ENCODE peak calls at places on chromosomes 12 and 14, in four cellular contexts. H, R, K and M are unnamed samples. For H3K4me1, the result is how much of the 10 kb centered on the place peaks cover.

GRCh38 chr14:104844306-104845032 is 20.6 kb upstream of the CEP170B start:
- DNase-seq in R (no peak), K (no peak), H (no peak), M (no peak)

GRCh38 chr12:80313184-80313583 is 130.9 kb upstream of the PTPRQ start:
- DNase-seq in H (no peak), R (peak), K (no peak), M (no peak)

GRCh38 chr12:4866288-4866687 is 43.4 kb upstream of the KCNA1 start:
- DNase-seq in R (no peak), H (no peak), K (no peak), M (no peak)

GRCh38 chr12:62977419-62977818 is 42.5 kb upstream of the PPM1H start:
- DNase-seq in R (no peak), K (no peak), H (peak), M (no peak)

GRCh38 chr14:95998656-95999055 is 40.5 kb upstream of the C14orf132 start:
- DNase-seq in K (no peak), H (peak), R (peak), M (no peak)

GRCh38 chr12:15550778-15551177 is 228.5 kb downstream of the PTPRO start:
- DNase-seq in H (no peak), R (no peak), K (no peak), M (no peak)

GRCh38 chr12:12432373-12432772 is 75.5 kb downstream of the BORCS5 start:
- DNase-seq in K (peak), R (peak), H (peak), M (no peak)

GRCh38 chr14:33978892-33979612 is 28.2 kb upstream of the EGLN3 start:
- DNase-seq in H (no peak), K (no peak), R (no peak), M (no peak)

GRCh38 chr12:10165421-10165820 is 6.5 kb downstream of the OLR1 start:
- DNase-seq in K (no peak), R (no peak), H (no peak), M (no peak)

GRCh38 chr14:75067212-75067611 is 2.2 kb upstream of the ZC2HC1C start:
- DNase-seq in K (no peak), R (no peak), H (no peak), M (no peak)

GRCh38 chr12:130486146-130486435 is 148.4 kb downstream of the PIWIL1 start:
- DNase-seq in R (no peak), K (no peak), H (no peak), M (no peak)

GRCh38 chr12:119673634-119674033 is 5.7 kb downstream of the PRKAB1 start:
- DNase-seq in K (peak), R (no peak), H (no peak), M (no peak)

GRCh38 chr14:35341454-35342159 is 49.4 kb downstream of the PSMA6 start:
- DNase-seq in K (peak), R (peak), H (peak), M (no peak)

GRCh38 chr12:65875635-65876034 is 51.4 kb downstream of the HMGA2 start:
- DNase-seq in K (no peak), H (no peak), R (peak), M (no peak)

GRCh38 chr12:5027436-5027835 is 16.2 kb upstream of the KCNA5 start:
- DNase-seq in K (no peak), H (no peak), R (no peak), M (no peak)

GRCh38 chr14:37792124-37792523 is 196.7 kb downstream of the TTC6 start:
- DNase-seq in H (no peak), R (no peak), K (no peak), M (no peak)

GRCh38 chr12:39780527-39781446 is 161.2 kb upstream of the ABCD2 start:
- DNase-seq in H (no peak), R (no peak), K (peak), M (no peak)

GRCh38 chr12:68119250-68119649 is 40.3 kb downstream of the IFNG start:
- DNase-seq in K (no peak), R (no peak), H (no peak), M (no peak)

GRCh38 chr12:143964-144649 is 69.8 kb downstream of the SLC6A12 start:
- DNase-seq in K (peak), H (no peak), R (no peak), M (no peak)

GRCh38 chr14:37588956-37589737 is 5.9 kb downstream of the FOXA1 start:
- DNase-seq in R (no peak), K (peak), H (peak), M (no peak)

GRCh38 chr12:63400746-63401145 is 249.7 kb upstream of the AVPR1A start:
- DNase-seq in R (peak), K (peak), H (peak), M (no peak)

GRCh38 chr12:7628401-7628961 is 37.2 kb downstream of the APOBEC1 start:
- DNase-seq in R (no peak), K (no peak), H (no peak), M (no peak)

GRCh38 chr12:21769311-21769710 is 5.2 kb downstream of the KCNJ8 start:
- DNase-seq in K (no peak), H (no peak), R (no peak), M (no peak)

GRCh38 chr14:58746261-58746660 is 108.5 kb downstream of the DACT1 start:
- DNase-seq in K (peak), R (peak), H (peak), M (no peak)

GRCh38 chr14:53331247-53331646 is 178.1 kb upstream of the DDHD1 start:
- DNase-seq in K (no peak), R (peak), H (no peak), M (no peak)

GRCh38 chr12:15527201-15527782 is 205.0 kb downstream of the PTPRO start:
- DNase-seq in R (peak), K (peak), H (peak), M (no peak)

GRCh38 chr14:67517083-67517482 is 16.0 kb upstream of the PLEKHH1 start:
- DNase-seq in R (peak), K (no peak), H (no peak), M (no peak)

GRCh38 chr12:68350753-68351152 is 18.6 kb upstream of the MDM1 start:
- DNase-seq in R (peak), H (no peak), K (no peak), M (no peak)

GRCh38 chr12:90519285-90519684 is 435.7 kb downstream of the CCER1 start:
- DNase-seq in K (no peak), H (no peak), R (no peak), M (no peak)

GRCh38 chr14:36751116-36751515 is 89.5 kb downstream of the PAX9 start:
- DNase-seq in H (no peak), K (peak), R (no peak), M (no peak)

GRCh38 chr12:106987846-106988245 is 900 bp upstream of the MTERF2 start:
- DNase-seq in H (no peak), R (no peak), K (no peak), M (no peak)

GRCh38 chr14:105294142-105294597 is 6.6 kb downstream of the BRF1 start:
- DNase-seq in K (no peak), H (no peak), R (peak), M (no peak)

GRCh38 chr14:102848830-102849521 is 71.7 kb downstream of the TRAF3 start:
- DNase-seq in R (peak), K (peak), H (no peak), M (no peak)

GRCh38 chr12:131832393-131833231 is 4.4 kb downstream of the MMP17 start:
- DNase-seq in K (no peak), R (peak), H (peak), M (no peak)
- H3K4me3 ChIP-seq in K (no peak), R (no peak), H (peak), M (peak)

DNA sequence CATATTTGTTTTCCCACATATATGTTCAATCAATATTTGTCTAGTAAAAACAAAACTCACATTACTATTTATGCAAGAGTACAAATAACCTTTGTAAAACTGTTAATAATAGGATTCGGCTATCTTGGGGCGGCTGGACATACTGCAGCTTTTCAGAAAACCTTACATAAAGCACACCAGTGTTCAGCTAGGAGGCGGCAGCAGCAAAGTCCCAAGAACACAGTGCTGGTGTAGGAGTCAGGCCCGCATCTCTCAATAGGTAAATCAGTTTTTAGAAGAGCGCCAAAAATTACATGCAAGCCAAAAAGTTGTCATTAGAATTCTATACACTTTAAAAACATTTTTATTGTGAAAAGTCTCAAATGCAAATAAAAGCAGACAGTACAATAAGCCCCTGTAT is 37.5 kb downstream of the CCDC88C start:
- DNase-seq in H (no peak), K (no peak), R (no peak), M (no peak)
- H3K4me1 ChIP-seq in H (under half), K (under half), R (under half), M (under half)

DNA sequence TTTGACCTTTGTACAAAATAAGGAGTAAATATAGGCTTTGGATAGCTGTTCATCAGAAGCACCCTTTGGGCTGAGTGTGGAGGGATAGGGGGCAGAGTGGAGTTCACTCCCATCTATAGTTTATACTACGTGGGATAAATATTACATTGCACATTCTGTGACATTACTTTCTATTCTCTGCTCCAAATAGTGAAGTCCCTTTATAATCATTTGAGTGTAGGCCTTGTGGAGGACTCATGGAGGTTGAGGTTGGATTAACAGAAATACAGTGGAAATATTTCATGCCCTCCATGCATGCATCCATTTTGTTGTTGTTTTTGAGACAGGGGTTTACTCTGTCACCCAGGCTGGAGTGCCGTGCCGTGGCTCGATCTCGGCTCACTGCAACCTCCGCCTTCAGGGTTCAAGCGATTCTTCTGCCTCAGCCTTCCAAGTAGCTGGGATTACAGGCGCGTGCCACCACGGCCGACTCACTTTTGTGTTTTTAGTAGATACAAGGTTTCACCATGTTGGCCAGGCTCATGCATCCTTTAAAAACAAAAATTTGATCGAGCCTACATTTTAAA is 1.4 kb downstream of the CHPT1 start:
- DNase-seq in H (no peak), K (no peak), R (peak), M (no peak)
- H3K4me3 ChIP-seq in H (peak), K (peak), R (peak), M (peak)

GRCh38 chr14:55133416-55133815 is 4.4 kb downstream of the LGALS3 start:
- DNase-seq in K (no peak), R (peak), H (no peak), M (no peak)
- H3K4me1 ChIP-seq in K (under half), R (under half), H (under half), M (under half)

GRCh38 chr12:108238474-108238873 is 100.6 kb downstream of the CMKLR1 start:
- DNase-seq in K (no peak), R (no peak), H (no peak), M (no peak)
- H3K4me3 ChIP-seq in K (no peak), R (no peak), H (no peak), M (no peak)

GRCh38 chr12:53299454-53300180 is at the start of gene MYG1:
- DNase-seq in R (peak), H (peak), K (peak), M (peak)

GRCh38 chr12:53298154-53298553 is 1.3 kb upstream of the MYG1 start:
- DNase-seq in R (peak), K (no peak), H (no peak), M (no peak)

GRCh38 chr12:53299101-53299453 is 418 bp upstream of the MYG1 start:
- DNase-seq in H (peak), K (no peak), R (peak), M (no peak)

GRCh38 chr12:53302903-53303302 is 3.4 kb downstream of the MYG1 start:
- DNase-seq in H (no peak), R (no peak), K (no peak), M (no peak)

DNA sequence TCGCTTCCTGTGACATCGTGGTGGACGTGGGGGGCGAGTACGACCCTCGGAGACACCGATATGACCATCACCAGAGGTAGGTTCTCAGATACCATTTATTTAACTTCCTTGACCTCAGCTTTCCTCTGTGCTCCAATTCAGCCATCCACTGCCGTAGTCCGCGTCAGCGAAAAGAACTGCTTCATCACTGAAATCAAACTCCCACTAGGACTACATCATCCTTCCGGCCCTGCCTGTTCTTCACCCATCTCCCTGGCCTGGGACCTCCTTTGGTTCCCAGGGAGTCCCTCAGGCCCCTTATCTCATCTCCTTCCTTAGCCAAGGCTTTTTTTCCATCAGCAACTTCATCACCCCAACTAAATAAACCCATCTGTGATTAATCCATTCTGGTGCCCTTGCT is 692 bp downstream of the MYG1 start:
- DNase-seq in K (no peak), H (peak), R (peak), M (no peak)
- H3K4me1 ChIP-seq in K (under half), H (under half), R (under half), M (under half)